ENCODE peak calls at places on chromosome 21, in seven cellular contexts. One of them, this sample, is unnamed.

GRCh38 chr21:38985423-38986378 is 180.0 kb downstream of the ETS2 start:
- DNase-seq in nucleus accumbens: no peak
- DNase-seq in EH: peak
- DNase-seq in T-helper 2 cell: no peak
- DNase-seq in Calu3: no peak
- DNase-seq in LoVo: no peak
- DNase-seq in A172: peak
- DNase-seq in this sample: no peak

GRCh38 chr21:29077651-29078090 is 4.2 kb upstream of the CCT8 start:
- DNase-seq in A172: no peak
- DNase-seq in T-helper 2 cell: no peak
- DNase-seq in EH: peak
- DNase-seq in Calu3: no peak
- DNase-seq in nucleus accumbens: no peak
- DNase-seq in LoVo: peak
- DNase-seq in this sample: no peak

GRCh38 chr21:42010507-42011493 is 640 bp upstream of the ZBTB21 start:
- DNase-seq in Calu3: peak
- DNase-seq in A172: no peak
- DNase-seq in LoVo: peak
- DNase-seq in nucleus accumbens: no peak
- DNase-seq in T-helper 2 cell: no peak
- DNase-seq in EH: peak
- DNase-seq in this sample: no peak

GRCh38 chr21:42640486-42640885 is 12.9 kb upstream of the PDE9A start:
- DNase-seq in EH: no peak
- DNase-seq in T-helper 2 cell: no peak
- DNase-seq in A172: no peak
- DNase-seq in LoVo: peak
- DNase-seq in Calu3: peak
- DNase-seq in nucleus accumbens: no peak
- DNase-seq in this sample: no peak

GRCh38 chr21:14734191-14734590 is 188.1 kb upstream of the SAMSN1 start:
- DNase-seq in LoVo: no peak
- DNase-seq in A172: no peak
- DNase-seq in nucleus accumbens: no peak
- DNase-seq in EH: no peak
- DNase-seq in Calu3: no peak
- DNase-seq in T-helper 2 cell: no peak
- DNase-seq in this sample: no peak

GRCh38 chr21:34649400-34649799 is 19.4 kb upstream of the CLIC6 start:
- DNase-seq in LoVo: no peak
- DNase-seq in nucleus accumbens: no peak
- DNase-seq in Calu3: no peak
- DNase-seq in EH: no peak
- DNase-seq in T-helper 2 cell: no peak
- DNase-seq in A172: no peak
- DNase-seq in this sample: no peak

GRCh38 chr21:43190544-43191340 is 21.9 kb downstream of the CRYAA start:
- DNase-seq in T-helper 2 cell: no peak
- DNase-seq in Calu3: no peak
- DNase-seq in LoVo: no peak
- DNase-seq in A172: no peak
- DNase-seq in EH: no peak
- DNase-seq in nucleus accumbens: no peak
- DNase-seq in this sample: no peak

GRCh38 chr21:34008618-34009017 is 64.8 kb upstream of the MRPS6 start:
- DNase-seq in nucleus accumbens: no peak
- DNase-seq in A172: no peak
- DNase-seq in T-helper 2 cell: no peak
- DNase-seq in Calu3: no peak
- DNase-seq in EH: no peak
- DNase-seq in LoVo: no peak
- DNase-seq in this sample: no peak

GRCh38 chr21:33731447-33731846 is 89.1 kb downstream of the ITSN1 start:
- DNase-seq in LoVo: no peak
- DNase-seq in nucleus accumbens: no peak
- DNase-seq in Calu3: no peak
- DNase-seq in T-helper 2 cell: no peak
- DNase-seq in A172: no peak
- DNase-seq in EH: no peak
- DNase-seq in this sample: no peak

GRCh38 chr21:31182231-31183129 is 144.2 kb upstream of the KRTAP19-8 start:
- DNase-seq in nucleus accumbens: no peak
- DNase-seq in Calu3: no peak
- DNase-seq in LoVo: no peak
- DNase-seq in T-helper 2 cell: peak
- DNase-seq in EH: no peak
- DNase-seq in A172: no peak
- DNase-seq in this sample: no peak

GRCh38 chr21:43269981-43270670 is 101.3 kb downstream of the CRYAA start:
- DNase-seq in nucleus accumbens: no peak
- DNase-seq in LoVo: no peak
- DNase-seq in T-helper 2 cell: no peak
- DNase-seq in Calu3: no peak
- DNase-seq in A172: no peak
- DNase-seq in EH: no peak
- DNase-seq in this sample: no peak

GRCh38 chr21:45104560-45104959 is 30.2 kb downstream of the ADARB1 start:
- DNase-seq in Calu3: peak
- DNase-seq in nucleus accumbens: no peak
- DNase-seq in EH: no peak
- DNase-seq in T-helper 2 cell: no peak
- DNase-seq in A172: peak
- DNase-seq in LoVo: peak
- DNase-seq in this sample: no peak

GRCh38 chr21:34039678-34040382 is 33.5 kb upstream of the MRPS6 start:
- DNase-seq in A172: no peak
- DNase-seq in Calu3: no peak
- DNase-seq in nucleus accumbens: no peak
- DNase-seq in T-helper 2 cell: no peak
- DNase-seq in LoVo: no peak
- DNase-seq in EH: no peak
- DNase-seq in this sample: no peak

GRCh38 chr21:39612233-39613028 is at the start of gene B3GALT5:
- DNase-seq in Calu3: peak
- DNase-seq in LoVo: peak
- DNase-seq in nucleus accumbens: no peak
- DNase-seq in A172: peak
- DNase-seq in T-helper 2 cell: no peak
- DNase-seq in EH: peak
- DNase-seq in this sample: no peak

GRCh38 chr21:35423694-35424093 is 374.6 kb upstream of the RUNX1 start:
- DNase-seq in LoVo: no peak
- DNase-seq in A172: no peak
- DNase-seq in Calu3: no peak
- DNase-seq in EH: peak
- DNase-seq in T-helper 2 cell: no peak
- DNase-seq in nucleus accumbens: no peak
- DNase-seq in this sample: no peak

This sample was measured in PC-9.